ENCODE peak calls at places on chromosomes 2 and 18, in four cellular contexts. D is activated naive CD8-positive, alpha-beta T cell treated with anti-CD3 and anti-CD28 coated beads, Interleukin-2, amount 10 ng/mL, durations not matched to agents 7 days and 5 days; H is RPMI7951; C is stimulated activated CD4-positive, alpha-beta T cell treated with anti-CD3 and anti-CD28 coated beads, Interleukin-12 subunit alpha, Interleukin-12 subunit beta, amount 100 ng/mL, for 4 hours. L is an unnamed sample.

GRCh38 chr2:75964646-75965045 is 253.9 kb upstream of the GCFC2 start:
- DNase-seq in D (no peak), H (peak), C (no peak), L (no peak)

GRCh38 chr2:136422512-136422911 is 304.6 kb upstream of the CXCR4 start:
- DNase-seq in D (no peak), H (no peak), C (no peak), L (no peak)

GRCh38 chr18:73511751-73512525 is 635.7 kb downstream of the FBXO15 start:
- DNase-seq in D (no peak), H (peak), C (no peak), L (no peak)

GRCh38 chr2:96800762-96801463 is 15.2 kb upstream of the CNNM3 start:
- DNase-seq in D (peak), H (peak), C (peak), L (no peak)

GRCh38 chr18:42480521-42480920 is 525.5 kb downstream of the PIK3C3 start:
- DNase-seq in D (no peak), H (no peak), C (no peak), L (no peak)

GRCh38 chr2:240105982-240106381 is 30.1 kb downstream of the COPS9 start:
- DNase-seq in D (no peak), H (no peak), C (no peak), L (no peak)

GRCh38 chr18:21341141-21341540 is 99.1 kb downstream of the GREB1L start:
- DNase-seq in D (no peak), H (peak), C (no peak), L (no peak)

GRCh38 chr2:220966636-220967035 is 605.5 kb downstream of the EPHA4 start:
- DNase-seq in D (no peak), H (peak), C (no peak), L (no peak)

GRCh38 chr2:222174450-222174849 is 124.3 kb downstream of the PAX3 start:
- DNase-seq in D (no peak), H (no peak), C (no peak), L (no peak)

GRCh38 chr2:232028631-232029030 is 67.1 kb downstream of the DIS3L2 start:
- DNase-seq in D (no peak), H (peak), C (no peak), L (no peak)

GRCh38 chr2:235390816-235391194 is 103.0 kb upstream of the AGAP1 start:
- DNase-seq in D (no peak), H (peak), C (no peak), L (no peak)

GRCh38 chr2:68741238-68741637 is 6.6 kb downstream of the ARHGAP25 start:
- DNase-seq in D (no peak), H (peak), C (no peak), L (peak)

GRCh38 chr2:152062130-152063091 is 36.4 kb downstream of the CACNB4 start:
- DNase-seq in D (no peak), H (peak), C (no peak), L (no peak)

GRCh38 chr2:46847185-46847710 is 68.4 kb downstream of the MCFD2 start:
- DNase-seq in D (no peak), H (peak), C (no peak), L (peak)

GRCh38 chr2:221283896-221284295 is 288.2 kb downstream of the EPHA4 start:
- DNase-seq in D (no peak), H (peak), C (no peak), L (no peak)

GRCh38 chr2:65545818-65546217 is 113.4 kb upstream of the SPRED2 start:
- DNase-seq in D (no peak), H (peak), C (no peak), L (no peak)